ENCODE peak calls at places on chromosome 16, in four cellular contexts. O, Q, Z and I are unnamed samples.

GRCh38 chr16:31064882-31065461 is 9.1 kb downstream of the ZNF668 start:
- DNase-seq in O (peak; percentile 97), Q (peak; percentile 93), Z (no peak), I (peak; percentile 91)

GRCh38 chr16:89505204-89506112 is 2.7 kb upstream of the SPG7 start:
- DNase-seq in Z (no peak), Q (peak; percentile 98), O (peak; percentile 93), I (peak; percentile 50)

GRCh38 chr16:6016530-6017184 is 919.1 kb upstream of the EEF2KMT start:
- DNase-seq in Z (peak; percentile 45), Q (no peak), O (no peak), I (peak; percentile 13)

GRCh38 chr16:47644661-47645060 is 183.5 kb downstream of the PHKB start:
- DNase-seq in Q (peak; percentile 8), Z (no peak), O (peak; percentile 25), I (no peak)

GRCh38 chr16:73418746-73419145 is 370.8 kb upstream of the ZFHX3 start:
- DNase-seq in O (peak; percentile 22), Q (no peak), Z (no peak), I (no peak)

GRCh38 chr16:79897444-79898146 is 297.1 kb upstream of the MAF start:
- DNase-seq in O (no peak), Q (peak; percentile 89), Z (no peak), I (no peak)

GRCh38 chr16:86298166-86299131 is 211.9 kb upstream of the FOXF1 start:
- DNase-seq in Q (peak; percentile 96), O (peak; percentile 88), Z (no peak), I (no peak)

GRCh38 chr16:51290886-51291285 is 139.8 kb upstream of the SALL1 start:
- DNase-seq in Q (no peak), O (no peak), Z (peak; percentile 39), I (no peak)

GRCh38 chr16:29784157-29784556 is 6.1 kb downstream of the ZG16 start:
- DNase-seq in O (no peak), Q (no peak), Z (no peak), I (no peak)

GRCh38 chr16:86307518-86307903 is 202.8 kb upstream of the FOXF1 start:
- DNase-seq in Z (no peak), Q (no peak), O (peak; percentile 83), I (no peak)

DNA sequence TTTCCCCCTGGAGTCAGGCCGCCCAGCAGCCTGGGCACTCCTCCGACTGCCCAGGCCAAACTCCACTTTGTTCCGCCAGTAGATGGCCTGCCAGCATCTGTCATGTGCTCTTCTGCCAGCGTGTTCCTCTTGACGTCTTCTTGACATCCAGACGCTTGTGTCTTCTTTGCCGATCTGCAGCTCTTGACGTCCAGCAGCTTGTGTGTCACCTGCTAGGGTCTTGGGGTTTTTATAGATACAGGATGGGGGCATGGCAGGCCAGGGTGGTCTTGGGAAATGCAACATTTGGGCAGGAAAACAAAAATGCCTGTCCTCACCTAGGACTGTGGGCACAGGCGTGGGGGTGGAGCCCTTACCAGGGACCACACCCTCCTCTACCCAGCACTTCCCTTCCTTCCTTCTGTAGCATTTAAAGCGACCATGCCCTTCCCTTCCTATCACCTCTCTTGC is 88.7 kb downstream of the BMERB1 start:
- DNase-seq in Z (no peak), O (no peak), Q (no peak), I (peak; percentile 44)
- H2AFZ ChIP-seq in Z (no peak overlapping the region), O (no peak overlapping the region), Q (no peak overlapping the region), I (no peak overlapping the region)

GRCh38 chr16:78556421-78556820 is 457.0 kb downstream of the WWOX start:
- DNase-seq in Z (no peak), Q (no peak), O (no peak), I (no peak)

GRCh38 chr16:78553268-78554044 is 454.0 kb downstream of the WWOX start:
- DNase-seq in O (no peak), Z (peak; percentile 45), Q (no peak), I (no peak)

DNA sequence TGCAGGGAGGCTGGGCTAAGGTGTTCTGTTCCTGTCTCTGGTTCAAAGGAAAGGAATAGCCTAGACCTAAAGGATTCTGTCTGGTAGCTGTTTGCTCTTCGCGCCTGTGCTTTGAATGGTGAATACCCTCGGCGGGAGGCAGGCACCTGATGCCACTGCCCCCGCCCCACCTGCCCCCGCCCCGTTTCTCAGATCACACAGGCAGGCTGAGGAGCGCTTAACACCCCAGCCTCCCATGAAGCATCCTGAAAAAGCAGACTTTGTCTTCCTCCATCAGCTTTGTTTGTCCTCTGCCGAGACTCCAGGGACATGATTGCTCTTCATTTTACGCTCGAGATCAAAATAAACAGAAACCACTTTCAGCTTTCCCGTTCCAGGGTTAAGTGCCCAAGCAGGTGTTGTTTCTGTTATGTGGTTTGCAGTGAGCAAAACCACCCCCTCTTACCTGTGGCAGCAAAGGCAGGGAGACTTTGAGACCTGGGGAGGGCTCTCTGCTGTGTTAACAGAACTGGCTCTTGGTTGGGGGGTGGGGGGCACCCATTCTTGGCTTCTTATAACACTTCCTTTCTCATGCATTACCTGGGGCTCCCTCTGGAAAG is 452.1 kb downstream of the WWOX start:
- DNase-seq in O (no peak), Z (peak; percentile 73), Q (no peak), I (no peak)
- H2BK120ac ChIP-seq in O (no peak overlapping the region), Z (no peak overlapping the region), Q (no peak overlapping the region), I (no peak overlapping the region)

GRCh38 chr16:27326251-27326650 is 12.5 kb downstream of the IL4R start:
- DNase-seq in O (no peak), Q (no peak), Z (no peak), I (peak; percentile 73)
- H2AFZ ChIP-seq in O (no peak overlapping the region), Q (no peak overlapping the region), Z (no peak overlapping the region), I (peak overlapping the region; percentile 89)

GRCh38 chr16:25257504-25257955 is at the start of gene ZKSCAN2:
- DNase-seq in Q (peak; percentile 92), Z (peak; percentile 89), O (peak; percentile 86), I (peak; percentile 88)
- H2BK120ac ChIP-seq in Q (peak within 1 kb of the TSS; percentile 95), Z (peak within 1 kb of the TSS; percentile 94), O (peak within 1 kb of the TSS; percentile 78), I (peak within 1 kb of the TSS; percentile 94)

GRCh38 chr16:8716592-8716991 is 42.2 kb downstream of the ABAT start:
- DNase-seq in Z (no peak), O (peak; percentile 57), Q (no peak), I (peak; percentile 71)

GRCh38 chr16:8716052-8716451 is 41.6 kb downstream of the ABAT start:
- DNase-seq in O (no peak), Z (no peak), Q (no peak), I (no peak)

GRCh38 chr16:8712589-8713361 is 38.4 kb downstream of the ABAT start:
- DNase-seq in Z (peak; percentile 63), O (no peak), Q (no peak), I (no peak)

GRCh38 chr16:8714143-8714542 is 39.7 kb downstream of the ABAT start:
- DNase-seq in O (no peak), Q (no peak), Z (no peak), I (no peak)

DNA sequence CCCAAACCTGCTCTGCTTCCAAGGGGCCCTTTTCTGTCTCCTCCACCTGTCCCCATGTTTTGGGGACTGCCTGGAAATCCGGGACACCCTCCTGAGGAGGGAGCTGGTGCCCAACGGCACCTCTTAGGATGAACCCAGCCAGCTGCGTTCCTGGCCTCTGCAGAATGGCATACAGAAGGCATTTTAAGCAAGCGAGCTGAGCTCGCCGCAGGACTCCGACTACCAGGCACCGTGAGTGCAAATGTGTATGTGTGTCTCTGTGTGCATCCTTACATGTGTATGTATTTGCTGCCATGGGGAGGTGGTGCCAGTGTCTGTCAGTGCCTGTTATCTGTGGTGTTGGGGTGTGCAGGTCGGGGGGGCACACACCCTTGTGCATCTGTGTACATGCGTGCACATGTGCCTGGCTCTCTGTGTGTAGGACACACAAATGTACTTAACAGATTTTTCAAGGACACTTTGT is 39.2 kb downstream of the ABAT start:
- DNase-seq in Q (no peak), Z (no peak), O (no peak), I (no peak)
- H2AFZ ChIP-seq in Q (no peak overlapping the region), Z (no peak overlapping the region), O (no peak overlapping the region), I (no peak overlapping the region)

GRCh38 chr16:57423152-57423551 is 18.6 kb downstream of the CCL17 start:
- DNase-seq in Z (no peak), Q (no peak), O (no peak), I (no peak)
- H2BK120ac ChIP-seq in Z (no peak overlapping the region), Q (no peak overlapping the region), O (no peak overlapping the region), I (no peak overlapping the region)